ENCODE peak calls at places on chromosomes 11 and 22, in six cellular contexts. N is A549; H is GM23338; C is CD8-positive, alpha-beta T cell; L is CD4-positive, CD25-positive, alpha-beta regulatory T cell; Q is substantia nigra. W is an unnamed sample.
A peak's percentile ranks its signal among the peaks of the same experiment; 100 is the strongest.

GRCh38 chr22:42329504-42329903 is 59.1 kb upstream of the TCF20 start:
- DNase-seq in L (no peak), C (no peak), N (no peak), H (no peak), Q (no peak), W (no peak)

GRCh38 chr11:31798057-31799035 is 12.8 kb downstream of the PAX6 start:
- DNase-seq in C (no peak), L (no peak), H (peak; percentile 92), Q (no peak), N (no peak), W (no peak)

GRCh38 chr11:116601734-116602636 is 170.8 kb downstream of the BUD13 start:
- DNase-seq in N (no peak), C (no peak), Q (no peak), L (no peak), H (no peak), W (no peak)

GRCh38 chr11:70710192-70710965 is 312.1 kb downstream of the CTTN start:
- DNase-seq in L (no peak), N (no peak), C (no peak), H (no peak), Q (no peak), W (no peak)

GRCh38 chr22:29166180-29166579 is 39.5 kb upstream of the EMID1 start:
- DNase-seq in H (no peak), C (no peak), N (no peak), Q (no peak), L (no peak), W (no peak)

GRCh38 chr22:22386602-22387385 is 121.7 kb downstream of the ZNF280B start:
- DNase-seq in C (no peak), Q (no peak), H (no peak), L (no peak), N (no peak), W (no peak)

GRCh38 chr11:93773045-93773477 is 11.0 kb upstream of the MED17 start:
- DNase-seq in L (no peak), C (no peak), H (peak; percentile 13), N (no peak), Q (no peak), W (no peak)

GRCh38 chr11:8263109-8263768 is 439 bp downstream of the LMO1 start:
- DNase-seq in L (no peak), N (no peak), H (peak; percentile 59), Q (no peak), C (no peak), W (no peak)

GRCh38 chr11:69000391-69000790 is 12.7 kb downstream of the MRGPRF start:
- DNase-seq in N (no peak), L (no peak), H (no peak), C (no peak), Q (no peak), W (no peak)

GRCh38 chr11:34978236-34979191 is 62.1 kb downstream of the PDHX start:
- DNase-seq in H (peak; percentile 30), Q (no peak), C (no peak), N (no peak), L (no peak), W (no peak)

GRCh38 chr11:27058456-27058855 is 17.8 kb downstream of the BBOX1 start:
- DNase-seq in N (no peak), Q (no peak), C (no peak), L (no peak), H (no peak), W (no peak)

GRCh38 chr11:47946682-47947575 is 33.4 kb upstream of the PTPRJ start:
- DNase-seq in H (peak; percentile 40), Q (no peak), L (no peak), C (no peak), N (peak; percentile 95), W (peak; percentile 84)

GRCh38 chr22:22616636-22617035 is 27.8 kb upstream of the GGTLC2 start:
- DNase-seq in N (peak; percentile 40), L (no peak), C (no peak), H (no peak), Q (no peak), W (no peak)

GRCh38 chr11:117593065-117593464 is 204.0 kb downstream of the DSCAML1 start:
- DNase-seq in Q (no peak), C (no peak), L (no peak), N (no peak), H (no peak), W (no peak)

GRCh38 chr11:72378704-72379383 is 55.5 kb downstream of the CLPB start:
- DNase-seq in L (no peak), H (no peak), Q (peak; percentile 70), N (no peak), C (no peak), W (peak; percentile 71)

GRCh38 chr11:126169291-126169690 is 42.2 kb downstream of the RPUSD4 start:
- DNase-seq in C (no peak), L (no peak), H (no peak), N (no peak), Q (no peak), W (no peak)

GRCh38 chr22:30717952-30718351 is 23.3 kb downstream of the OSBP2 start:
- DNase-seq in Q (no peak), N (no peak), H (no peak), L (no peak), C (no peak), W (no peak)

GRCh38 chr22:30720263-30720837 is 25.7 kb downstream of the OSBP2 start:
- DNase-seq in N (no peak), Q (no peak), L (no peak), H (no peak), C (no peak), W (no peak)

GRCh38 chr22:30718938-30719337 is 24.3 kb downstream of the OSBP2 start:
- DNase-seq in C (no peak), H (no peak), L (no peak), Q (no peak), N (no peak), W (no peak)

GRCh38 chr22:30718491-30718890 is 23.8 kb downstream of the OSBP2 start:
- DNase-seq in C (no peak), N (no peak), H (no peak), Q (no peak), L (no peak), W (no peak)

GRCh38 chr22:30717331-30717921 is 22.8 kb downstream of the OSBP2 start:
- DNase-seq in L (no peak), N (peak; percentile 6), Q (no peak), C (no peak), H (no peak), W (no peak)
- H3K27ac ChIP-seq in L (no peak overlapping the region), N (no peak overlapping the region), Q (no peak overlapping the region), C (no peak overlapping the region), H (no peak overlapping the region), W (no peak overlapping the region)

GRCh38 chr11:110349109-110349996 is 52.9 kb upstream of the RDX start:
- DNase-seq in N (no peak), H (no peak), Q (no peak), C (no peak), L (no peak), W (no peak)

GRCh38 chr11:110356769-110357671 is 60.6 kb upstream of the RDX start:
- DNase-seq in Q (no peak), N (peak; percentile 92), L (no peak), H (no peak), C (no peak), W (no peak)

GRCh38 chr11:110355011-110355744 is 58.8 kb upstream of the RDX start:
- DNase-seq in L (no peak), N (peak; percentile 14), C (no peak), Q (no peak), H (peak; percentile 25), W (no peak)
- H3K27ac ChIP-seq in L (no peak overlapping the region), N (peak overlapping the region; percentile 82), C (no peak overlapping the region), Q (no peak overlapping the region), H (no peak overlapping the region), W (no peak overlapping the region)

DNA sequence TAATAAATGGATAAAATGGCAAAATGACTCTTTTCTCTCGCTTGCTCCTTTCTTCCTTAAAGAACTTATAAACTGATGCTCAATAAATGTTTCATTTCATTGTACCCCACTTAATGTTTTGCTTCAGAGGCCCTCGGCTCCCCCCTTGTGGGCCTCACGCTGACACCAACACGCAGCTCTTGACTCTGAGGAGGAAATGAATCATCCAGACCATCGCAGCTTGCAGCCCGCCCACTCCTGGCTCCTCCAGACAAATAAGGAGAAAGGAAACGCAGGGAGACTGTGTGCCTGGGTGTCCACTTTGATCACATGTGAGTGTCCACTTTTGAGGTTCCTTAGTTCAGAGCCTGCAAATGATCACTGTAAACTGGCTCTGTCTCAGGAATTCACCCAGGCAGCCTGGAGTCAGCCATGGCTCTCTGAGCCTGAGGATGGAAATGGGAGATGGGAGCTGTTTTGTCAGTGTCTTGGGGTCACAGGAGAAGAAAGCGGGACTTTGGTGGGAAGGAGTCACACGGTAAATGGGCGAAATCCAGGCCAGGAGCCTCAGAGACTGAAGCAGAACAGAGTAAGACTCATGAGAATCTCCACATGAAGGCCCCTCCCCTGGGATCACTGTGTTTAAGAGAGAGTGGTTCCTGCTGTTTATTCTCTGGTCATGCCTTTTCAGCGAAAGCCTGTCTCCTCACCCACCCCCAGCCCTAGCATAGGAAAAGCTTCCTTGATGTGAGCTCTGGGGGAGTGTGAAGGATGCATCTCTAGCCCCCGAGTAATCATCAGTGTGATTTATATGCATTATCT is 96.5 kb downstream of the CWC15 start:
- DNase-seq in N (peak; percentile 72), Q (peak; percentile 21), C (peak; percentile 37), L (no peak), H (no peak), W (peak; percentile 59)
- H3K27ac ChIP-seq in N (peak overlapping the region; percentile 63), Q (no peak overlapping the region), C (no peak overlapping the region), L (no peak overlapping the region), H (no peak overlapping the region), W (peak overlapping the region; percentile 22)

GRCh38 chr22:35973388-35973787 is 55.2 kb downstream of the RBFOX2 start:
- DNase-seq in L (no peak), C (no peak), H (no peak), N (no peak), Q (no peak), W (no peak)
- H3K27ac ChIP-seq in L (no peak overlapping the region), C (no peak overlapping the region), H (no peak overlapping the region), N (no peak overlapping the region), Q (no peak overlapping the region), W (peak overlapping the region; percentile 79)

GRCh38 chr11:83363280-83363679 is 77.1 kb upstream of the CCDC90B start:
- DNase-seq in N (no peak), H (no peak), Q (no peak), L (no peak), C (no peak), W (no peak)
- H3K27ac ChIP-seq in N (no peak overlapping the region), H (peak overlapping the region; percentile 71), Q (no peak overlapping the region), L (no peak overlapping the region), C (no peak overlapping the region), W (no peak overlapping the region)